ENCODE peak calls at places on chromosome 22, in seven cellular contexts. U is GM23248, N is SK-N-SH, P is GM23338, S is HCT116, X is PC-3, Z is MM.1S. E is an unnamed sample.

GRCh38 chr22:21445437-21446127 is 21.6 kb upstream of the TMEM191C start:
- DNase-seq in P (no peak), N (no peak), Z (no peak), X (no peak), S (no peak), U (no peak), E (no peak)

GRCh38 chr22:38490915-38491314 is 15.2 kb downstream of the DDX17 start:
- DNase-seq in U (peak; percentile 64), X (no peak), P (no peak), Z (no peak), S (no peak), N (no peak), E (no peak)

GRCh38 chr22:37816543-37817180 is 6.5 kb upstream of the GALR3 start:
- DNase-seq in P (no peak), Z (no peak), N (no peak), X (no peak), S (no peak), U (no peak), E (no peak)

GRCh38 chr22:38422615-38423511 is 32.1 kb downstream of the KCNJ4 start:
- DNase-seq in X (no peak), N (no peak), U (no peak), Z (no peak), S (no peak), P (peak; percentile 61), E (no peak)

GRCh38 chr22:23401111-23401909 is 178.8 kb downstream of the IGLL1 start:
- DNase-seq in Z (no peak), N (no peak), U (peak; percentile 86), S (no peak), X (no peak), P (no peak), E (no peak)

GRCh38 chr22:39183991-39184585 is 31.6 kb upstream of the CBX7 start:
- DNase-seq in N (no peak), S (peak; percentile 27), P (peak; percentile 63), Z (no peak), U (peak; percentile 89), X (peak; percentile 3), E (no peak)

GRCh38 chr22:32200752-32201151 is 4.1 kb downstream of the RFPL2 start:
- DNase-seq in P (peak; percentile 45), X (no peak), Z (peak; percentile 16), N (no peak), U (no peak), S (no peak), E (peak; percentile 30)

GRCh38 chr22:23088199-23088604 is 17.9 kb downstream of the GNAZ start:
- DNase-seq in P (peak; percentile 44), N (no peak), Z (no peak), U (no peak), S (no peak), X (no peak), E (no peak)

GRCh38 chr22:32684148-32684821 is 117.2 kb upstream of the TIMP3 start:
- DNase-seq in X (no peak), Z (no peak), S (no peak), P (no peak), N (no peak), U (no peak), E (no peak)

GRCh38 chr22:27635435-27635834 is 166.1 kb downstream of the MN1 start:
- DNase-seq in U (no peak), Z (no peak), S (no peak), X (no peak), P (no peak), N (no peak), E (no peak)

GRCh38 chr22:27154717-27155116 is 497.3 kb downstream of the MIAT start:
- DNase-seq in Z (no peak), U (no peak), S (no peak), N (no peak), P (no peak), X (no peak), E (no peak)

GRCh38 chr22:48756146-48757111 is 1071.2 kb downstream of the BRD1 start:
- DNase-seq in S (no peak), U (no peak), P (no peak), N (no peak), X (no peak), Z (no peak), E (no peak)

GRCh38 chr22:46022881-46023512 is 46.0 kb upstream of the WNT7B start:
- DNase-seq in Z (no peak), N (no peak), S (no peak), U (no peak), X (no peak), P (no peak), E (no peak)

GRCh38 chr22:38709306-38709705 is 3.6 kb downstream of the GTPBP1 start:
- DNase-seq in P (no peak), N (no peak), X (no peak), S (no peak), U (no peak), Z (peak; percentile 63), E (peak; percentile 62)

GRCh38 chr22:46126853-46127385 is 23.4 kb upstream of the PPARA start:
- DNase-seq in N (no peak), S (no peak), P (no peak), X (no peak), U (no peak), Z (no peak), E (no peak)

GRCh38 chr22:22689621-22690345 is 45.4 kb downstream of the GGTLC2 start:
- DNase-seq in U (no peak), Z (no peak), P (no peak), X (no peak), N (no peak), S (no peak), E (no peak)

GRCh38 chr22:22576244-22576988 is 17.4 kb upstream of the PRAME start:
- DNase-seq in S (peak; percentile 29), X (peak; percentile 64), N (peak; percentile 79), P (peak; percentile 84), Z (peak; percentile 48), U (peak; percentile 68), E (peak; percentile 58)

GRCh38 chr22:25759825-25760231 is 17.8 kb downstream of the MYO18B start:
- DNase-seq in S (no peak), U (peak; percentile 93), P (no peak), N (no peak), X (peak; percentile 4), Z (no peak), E (no peak)

GRCh38 chr22:45731798-45732495 is 60.3 kb downstream of the ATXN10 start:
- DNase-seq in N (no peak), U (peak; percentile 67), S (no peak), Z (no peak), P (peak; percentile 49), X (peak; percentile 15), E (peak; percentile 26)

GRCh38 chr22:27405672-27406388 is 395.7 kb downstream of the MN1 start:
- DNase-seq in N (peak; percentile 82), X (peak; percentile 68), Z (peak; percentile 11), P (peak; percentile 72), U (peak; percentile 74), S (peak; percentile 18), E (peak; percentile 46)

GRCh38 chr22:39264344-39265116 is 19.7 kb upstream of the PDGFB start:
- DNase-seq in P (no peak), Z (no peak), N (no peak), S (no peak), X (no peak), U (no peak), E (no peak)

GRCh38 chr22:49302530-49302929 is 525.1 kb downstream of the BRD1 start:
- DNase-seq in U (no peak), Z (no peak), X (no peak), N (no peak), S (no peak), P (no peak), E (no peak)

GRCh38 chr22:41816871-41817270 is 16.0 kb upstream of the SREBF2 start:
- DNase-seq in N (no peak), S (no peak), P (no peak), Z (no peak), X (no peak), U (no peak), E (no peak)
- H3K4me3 ChIP-seq in N (no peak overlapping the region), S (no peak overlapping the region), P (no peak overlapping the region), Z (no peak overlapping the region), X (no peak overlapping the region), U (no peak overlapping the region), E (no peak overlapping the region)

DNA sequence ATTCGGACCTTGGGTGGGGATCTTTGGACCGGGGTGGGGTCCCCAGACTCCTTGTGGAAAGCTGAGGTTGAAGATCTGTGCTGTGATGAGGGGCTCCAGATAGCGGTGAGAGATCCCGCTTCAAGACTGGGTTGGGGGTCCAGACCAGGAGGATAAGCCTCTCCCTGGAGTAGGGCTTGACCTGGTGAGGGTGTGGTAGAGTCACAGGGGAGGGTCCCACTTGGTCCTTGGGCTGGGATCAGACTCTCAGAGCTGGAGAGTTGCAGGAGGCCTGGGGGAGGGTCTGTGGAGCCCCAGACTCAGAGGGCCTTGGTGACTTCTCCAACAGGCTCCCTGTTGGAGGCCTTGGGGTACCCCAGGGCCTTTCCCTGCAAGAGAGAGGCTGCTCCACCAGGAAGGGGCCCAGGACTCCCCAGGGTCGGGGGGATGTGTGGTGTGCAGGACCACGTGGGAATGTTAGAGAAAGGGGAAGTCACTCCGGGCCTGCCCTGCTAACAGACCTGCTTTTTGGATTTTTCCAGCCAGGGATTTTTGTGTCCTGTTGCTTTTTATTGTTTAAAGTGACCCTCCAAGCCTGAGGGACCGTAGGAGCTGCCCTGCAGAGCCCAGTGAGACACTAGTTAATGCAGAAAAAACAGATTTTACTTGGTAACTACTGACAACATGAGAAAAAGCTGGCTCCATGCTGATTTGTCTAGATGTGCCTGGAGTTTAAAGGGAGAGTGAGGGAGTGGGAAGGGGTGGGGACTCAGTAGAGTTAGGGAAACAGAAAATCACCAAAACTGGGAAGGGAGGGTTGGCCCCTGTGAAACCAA is 660 bp upstream of the TXNRD2 start:
- DNase-seq in P (no peak), X (no peak), U (peak; percentile 82), N (peak; percentile 64), S (no peak), Z (peak; percentile 10), E (peak; percentile 72)
- H3K4me1 ChIP-seq in P (peaks cover 12% of the 10 kb centered on the region), X (peaks cover 23% of the 10 kb centered on the region), U (peaks cover 28% of the 10 kb centered on the region), N (peaks cover 14% of the 10 kb centered on the region), S (peaks cover 19% of the 10 kb centered on the region), Z (peaks cover 14% of the 10 kb centered on the region), E (peaks cover 29% of the 10 kb centered on the region)

DNA sequence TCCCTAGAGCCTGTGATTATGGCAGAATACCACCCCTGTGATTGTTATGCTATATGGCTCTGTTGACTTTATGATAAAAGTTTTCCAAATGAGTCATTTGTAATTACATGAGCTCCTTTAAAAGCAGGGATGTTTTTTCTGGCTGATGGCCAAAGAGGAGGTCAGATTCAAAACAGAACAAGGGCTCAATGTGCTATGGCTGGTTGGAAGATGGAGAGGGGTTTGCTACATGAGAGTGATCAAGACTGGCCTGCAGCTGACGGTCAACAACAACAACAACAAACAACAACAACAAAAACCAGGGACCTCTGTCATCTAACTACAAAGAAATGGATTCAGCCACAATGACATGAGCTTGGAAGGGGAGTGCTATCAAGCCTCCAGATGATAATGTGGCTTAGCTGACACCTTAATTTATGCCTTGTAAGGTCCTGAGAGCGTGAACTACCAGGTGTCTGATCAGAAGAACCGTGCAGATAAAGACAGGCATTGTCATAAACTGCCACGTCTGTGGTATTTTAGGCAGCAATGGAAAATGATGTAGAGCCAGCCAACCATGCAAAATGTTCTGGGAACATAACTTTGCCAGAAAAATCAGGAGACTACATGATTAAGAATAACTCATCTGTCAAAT is 47.2 kb downstream of the PIWIL3 start:
- DNase-seq in Z (no peak), N (peak; percentile 66), X (peak; percentile 87), U (peak; percentile 53), S (peak; percentile 72), P (no peak), E (no peak)
- TF ChIP-seq EZH2phosphoT487 in Z (no peak), N (no peak), X (no peak), U (no peak), S (no peak), P (no peak), E (no peak)

DNA sequence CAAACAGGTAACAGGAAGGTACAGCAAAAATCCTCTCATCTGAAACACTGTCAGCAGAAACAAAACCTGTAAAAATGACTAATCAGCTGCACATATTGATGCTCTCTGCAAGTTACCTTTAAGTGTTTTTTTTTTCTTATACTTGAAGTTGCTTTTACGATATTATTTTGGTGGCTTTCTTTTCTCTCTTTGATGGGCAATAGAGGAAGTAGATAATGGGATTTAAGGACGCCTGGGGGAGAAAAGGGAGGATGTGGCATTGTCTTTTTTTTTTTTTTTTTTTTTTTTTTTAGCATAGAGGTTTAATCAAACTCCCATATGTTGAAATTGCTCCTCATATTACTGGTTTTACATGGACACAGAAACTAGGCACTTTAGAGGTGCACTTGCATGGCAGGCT is 11.4 kb upstream of the ADSL start:
- DNase-seq in P (no peak), S (no peak), U (no peak), Z (no peak), N (peak; percentile 20), X (no peak), E (no peak)
- H3K4me3 ChIP-seq in P (no peak overlapping the region), S (no peak overlapping the region), U (no peak overlapping the region), Z (no peak overlapping the region), N (no peak overlapping the region), X (no peak overlapping the region), E (no peak overlapping the region)